ENCODE peak calls at places on chromosomes 1 and 21, in nine cellular contexts. J is posterior vena cava; N is CD8-positive, alpha-beta T cell; O is mesothelial cell of epicardium; H is NCI-H1092; T is OCI-LY7; Q is stimulated activated CD8-positive, alpha-beta memory T cell treated with anti-CD3 and anti-CD28 coated beads, Interleukin-2, amount 100 ng/mL, for 48 hours; U is MCF 10A; Y is D341Med. P is an unnamed sample.

GRCh38 chr1:110975265-110975664 is 11.5 kb upstream of the LRIF1 start:
- DNase-seq in J (no peak), N (no peak), O (no peak), H (no peak), T (no peak), Q (no peak), U (no peak), Y (no peak), P (no peak)

GRCh38 chr1:162062542-162063015 is 6.9 kb upstream of the NOS1AP start:
- DNase-seq in J (no peak), N (no peak), O (no peak), H (peak), T (no peak), Q (no peak), U (no peak), Y (peak), P (no peak)

GRCh38 chr1:109151146-109151545 is 37.2 kb downstream of the ELAPOR1 start:
- DNase-seq in J (no peak), N (no peak), O (no peak), H (no peak), T (no peak), Q (no peak), U (peak), Y (no peak), P (peak)

GRCh38 chr1:78044796-78045599 is 768 bp upstream of the GIPC2 start:
- DNase-seq in J (no peak), N (no peak), O (no peak), H (no peak), T (no peak), Q (no peak), U (no peak), Y (no peak), P (no peak)

GRCh38 chr1:206537141-206537540 is 29.8 kb downstream of the RASSF5 start:
- DNase-seq in J (no peak), N (no peak), O (no peak), H (no peak), T (no peak), Q (no peak), U (no peak), Y (no peak), P (no peak)

GRCh38 chr1:11098931-11099309 is 749 bp downstream of the EXOSC10 start:
- DNase-seq in J (no peak), N (no peak), O (no peak), H (no peak), T (no peak), Q (no peak), U (no peak), Y (no peak), P (no peak)

GRCh38 chr1:47594627-47595026 is 156.8 kb downstream of the FOXD2 start:
- DNase-seq in J (no peak), N (no peak), O (no peak), H (no peak), T (no peak), Q (no peak), U (no peak), Y (no peak), P (no peak)

GRCh38 chr1:164561007-164561406 is 2.0 kb downstream of the PBX1 start:
- DNase-seq in J (no peak), N (no peak), O (no peak), H (no peak), T (no peak), Q (no peak), U (peak), Y (no peak), P (peak)

GRCh38 chr21:24255591-24255990 is 1351.7 kb downstream of the MRPL39 start:
- DNase-seq in J (no peak), N (no peak), O (no peak), H (no peak), T (no peak), Q (no peak), U (no peak), Y (no peak), P (no peak)

GRCh38 chr1:214327519-214327918 is 46.6 kb downstream of the SMYD2 start:
- DNase-seq in J (no peak), N (no peak), O (no peak), H (no peak), T (peak), Q (no peak), U (no peak), Y (no peak), P (no peak)